ENCODE peak calls at places on chromosomes 3 and 15, in eight cellular contexts. One of them, this sample, is unnamed.
A peak's percentile ranks its signal among the peaks of the same experiment; 100 is the strongest.

GRCh38 chr3:195394700-195395099 is 48.1 kb downstream of the ACAP2 start:
- DNase-seq in Ammon's horn: no peak
- DNase-seq in effector CD4-positive, alpha-beta T cell: no peak
- DNase-seq in M059J: peak; percentile 11
- DNase-seq in activated T-helper 1 cell treated with anti-CD3 and anti-CD28 coated beads, Interleukin-12 subunit alpha, Interleukin-12 subunit beta, Interleukin-2, Interleukin-4 antibody, amounts not matched to agents 30 ng/mL and 10 ng/mL and 1 ng/mL, durations not matched to agents 14 hours and 24 hours and 36 hours: no peak
- DNase-seq in kidney tubule cell: no peak
- DNase-seq in nephron progenitor cell: no peak
- DNase-seq in H1: no peak
- DNase-seq in this sample: no peak

GRCh38 chr3:35883929-35884328 is 244.6 kb downstream of the ARPP21 start:
- DNase-seq in activated T-helper 1 cell treated with anti-CD3 and anti-CD28 coated beads, Interleukin-12 subunit alpha, Interleukin-12 subunit beta, Interleukin-2, Interleukin-4 antibody, amounts not matched to agents 30 ng/mL and 10 ng/mL and 1 ng/mL, durations not matched to agents 14 hours and 24 hours and 36 hours: no peak
- DNase-seq in nephron progenitor cell: no peak
- DNase-seq in M059J: no peak
- DNase-seq in effector CD4-positive, alpha-beta T cell: no peak
- DNase-seq in H1: no peak
- DNase-seq in kidney tubule cell: no peak
- DNase-seq in Ammon's horn: no peak
- DNase-seq in this sample: no peak

GRCh38 chr3:127002195-127003174 is 19.6 kb downstream of the PLXNA1 start:
- DNase-seq in M059J: no peak
- DNase-seq in H1: peak; percentile 58
- DNase-seq in activated T-helper 1 cell treated with anti-CD3 and anti-CD28 coated beads, Interleukin-12 subunit alpha, Interleukin-12 subunit beta, Interleukin-2, Interleukin-4 antibody, amounts not matched to agents 30 ng/mL and 10 ng/mL and 1 ng/mL, durations not matched to agents 14 hours and 24 hours and 36 hours: no peak
- DNase-seq in kidney tubule cell: peak; percentile 93
- DNase-seq in Ammon's horn: peak; percentile 65
- DNase-seq in effector CD4-positive, alpha-beta T cell: no peak
- DNase-seq in nephron progenitor cell: peak; percentile 86
- DNase-seq in this sample: no peak

GRCh38 chr15:32096867-32097266 is 66.6 kb downstream of the CHRNA7 start:
- DNase-seq in nephron progenitor cell: no peak
- DNase-seq in activated T-helper 1 cell treated with anti-CD3 and anti-CD28 coated beads, Interleukin-12 subunit alpha, Interleukin-12 subunit beta, Interleukin-2, Interleukin-4 antibody, amounts not matched to agents 30 ng/mL and 10 ng/mL and 1 ng/mL, durations not matched to agents 14 hours and 24 hours and 36 hours: no peak
- DNase-seq in H1: no peak
- DNase-seq in Ammon's horn: no peak
- DNase-seq in M059J: no peak
- DNase-seq in kidney tubule cell: no peak
- DNase-seq in effector CD4-positive, alpha-beta T cell: no peak
- DNase-seq in this sample: no peak

GRCh38 chr3:131794766-131795381 is 239.9 kb downstream of the CPNE4 start:
- DNase-seq in H1: peak; percentile 27
- DNase-seq in nephron progenitor cell: peak; percentile 37
- DNase-seq in Ammon's horn: peak; percentile 62
- DNase-seq in effector CD4-positive, alpha-beta T cell: no peak
- DNase-seq in M059J: peak; percentile 47
- DNase-seq in activated T-helper 1 cell treated with anti-CD3 and anti-CD28 coated beads, Interleukin-12 subunit alpha, Interleukin-12 subunit beta, Interleukin-2, Interleukin-4 antibody, amounts not matched to agents 30 ng/mL and 10 ng/mL and 1 ng/mL, durations not matched to agents 14 hours and 24 hours and 36 hours: peak; percentile 8
- DNase-seq in kidney tubule cell: peak; percentile 60
- DNase-seq in this sample: peak; percentile 22

GRCh38 chr3:172606021-172606420 is 82.8 kb upstream of the TNFSF10 start:
- DNase-seq in kidney tubule cell: peak; percentile 99
- DNase-seq in activated T-helper 1 cell treated with anti-CD3 and anti-CD28 coated beads, Interleukin-12 subunit alpha, Interleukin-12 subunit beta, Interleukin-2, Interleukin-4 antibody, amounts not matched to agents 30 ng/mL and 10 ng/mL and 1 ng/mL, durations not matched to agents 14 hours and 24 hours and 36 hours: no peak
- DNase-seq in nephron progenitor cell: no peak
- DNase-seq in Ammon's horn: no peak
- DNase-seq in H1: no peak
- DNase-seq in effector CD4-positive, alpha-beta T cell: no peak
- DNase-seq in M059J: peak; percentile 95
- DNase-seq in this sample: no peak

GRCh38 chr3:33937628-33938027 is 139.2 kb downstream of the PDCD6IP start:
- DNase-seq in activated T-helper 1 cell treated with anti-CD3 and anti-CD28 coated beads, Interleukin-12 subunit alpha, Interleukin-12 subunit beta, Interleukin-2, Interleukin-4 antibody, amounts not matched to agents 30 ng/mL and 10 ng/mL and 1 ng/mL, durations not matched to agents 14 hours and 24 hours and 36 hours: no peak
- DNase-seq in effector CD4-positive, alpha-beta T cell: no peak
- DNase-seq in H1: no peak
- DNase-seq in kidney tubule cell: no peak
- DNase-seq in nephron progenitor cell: no peak
- DNase-seq in M059J: no peak
- DNase-seq in Ammon's horn: no peak
- DNase-seq in this sample: no peak

GRCh38 chr3:37729119-37729518 is 132.6 kb upstream of the CTDSPL start:
- DNase-seq in kidney tubule cell: peak; percentile 13
- DNase-seq in M059J: no peak
- DNase-seq in H1: no peak
- DNase-seq in activated T-helper 1 cell treated with anti-CD3 and anti-CD28 coated beads, Interleukin-12 subunit alpha, Interleukin-12 subunit beta, Interleukin-2, Interleukin-4 antibody, amounts not matched to agents 30 ng/mL and 10 ng/mL and 1 ng/mL, durations not matched to agents 14 hours and 24 hours and 36 hours: no peak
- DNase-seq in effector CD4-positive, alpha-beta T cell: no peak
- DNase-seq in nephron progenitor cell: no peak
- DNase-seq in Ammon's horn: no peak
- DNase-seq in this sample: no peak

GRCh38 chr3:191026746-191027145 is 164.3 kb upstream of the GMNC start:
- DNase-seq in activated T-helper 1 cell treated with anti-CD3 and anti-CD28 coated beads, Interleukin-12 subunit alpha, Interleukin-12 subunit beta, Interleukin-2, Interleukin-4 antibody, amounts not matched to agents 30 ng/mL and 10 ng/mL and 1 ng/mL, durations not matched to agents 14 hours and 24 hours and 36 hours: no peak
- DNase-seq in Ammon's horn: no peak
- DNase-seq in effector CD4-positive, alpha-beta T cell: no peak
- DNase-seq in nephron progenitor cell: no peak
- DNase-seq in H1: no peak
- DNase-seq in kidney tubule cell: peak; percentile 41
- DNase-seq in M059J: no peak
- DNase-seq in this sample: no peak

GRCh38 chr15:59555696-59556095 is 55.9 kb upstream of the GCNT3 start:
- DNase-seq in Ammon's horn: no peak
- DNase-seq in H1: no peak
- DNase-seq in M059J: peak; percentile 70
- DNase-seq in nephron progenitor cell: no peak
- DNase-seq in activated T-helper 1 cell treated with anti-CD3 and anti-CD28 coated beads, Interleukin-12 subunit alpha, Interleukin-12 subunit beta, Interleukin-2, Interleukin-4 antibody, amounts not matched to agents 30 ng/mL and 10 ng/mL and 1 ng/mL, durations not matched to agents 14 hours and 24 hours and 36 hours: no peak
- DNase-seq in effector CD4-positive, alpha-beta T cell: no peak
- DNase-seq in kidney tubule cell: peak; percentile 58
- DNase-seq in this sample: no peak

GRCh38 chr3:122916580-122916979 is 111.0 kb downstream of the SEMA5B start:
- DNase-seq in activated T-helper 1 cell treated with anti-CD3 and anti-CD28 coated beads, Interleukin-12 subunit alpha, Interleukin-12 subunit beta, Interleukin-2, Interleukin-4 antibody, amounts not matched to agents 30 ng/mL and 10 ng/mL and 1 ng/mL, durations not matched to agents 14 hours and 24 hours and 36 hours: no peak
- DNase-seq in kidney tubule cell: no peak
- DNase-seq in Ammon's horn: no peak
- DNase-seq in H1: no peak
- DNase-seq in effector CD4-positive, alpha-beta T cell: no peak
- DNase-seq in nephron progenitor cell: no peak
- DNase-seq in M059J: no peak
- DNase-seq in this sample: no peak

GRCh38 chr15:59569477-59569876 is 42.1 kb upstream of the GCNT3 start:
- DNase-seq in Ammon's horn: no peak
- DNase-seq in kidney tubule cell: no peak
- DNase-seq in M059J: no peak
- DNase-seq in H1: no peak
- DNase-seq in effector CD4-positive, alpha-beta T cell: no peak
- DNase-seq in nephron progenitor cell: no peak
- DNase-seq in activated T-helper 1 cell treated with anti-CD3 and anti-CD28 coated beads, Interleukin-12 subunit alpha, Interleukin-12 subunit beta, Interleukin-2, Interleukin-4 antibody, amounts not matched to agents 30 ng/mL and 10 ng/mL and 1 ng/mL, durations not matched to agents 14 hours and 24 hours and 36 hours: no peak
- DNase-seq in this sample: no peak

GRCh38 chr3:58625196-58625595 is 41.4 kb downstream of the FAM3D start:
- DNase-seq in Ammon's horn: no peak
- DNase-seq in H1: no peak
- DNase-seq in kidney tubule cell: no peak
- DNase-seq in effector CD4-positive, alpha-beta T cell: no peak
- DNase-seq in activated T-helper 1 cell treated with anti-CD3 and anti-CD28 coated beads, Interleukin-12 subunit alpha, Interleukin-12 subunit beta, Interleukin-2, Interleukin-4 antibody, amounts not matched to agents 30 ng/mL and 10 ng/mL and 1 ng/mL, durations not matched to agents 14 hours and 24 hours and 36 hours: no peak
- DNase-seq in M059J: peak; percentile 39
- DNase-seq in nephron progenitor cell: no peak
- DNase-seq in this sample: no peak

GRCh38 chr15:70826634-70827033 is 27.3 kb downstream of the LARP6 start:
- DNase-seq in effector CD4-positive, alpha-beta T cell: no peak
- DNase-seq in activated T-helper 1 cell treated with anti-CD3 and anti-CD28 coated beads, Interleukin-12 subunit alpha, Interleukin-12 subunit beta, Interleukin-2, Interleukin-4 antibody, amounts not matched to agents 30 ng/mL and 10 ng/mL and 1 ng/mL, durations not matched to agents 14 hours and 24 hours and 36 hours: no peak
- DNase-seq in H1: no peak
- DNase-seq in kidney tubule cell: peak; percentile 77
- DNase-seq in Ammon's horn: no peak
- DNase-seq in M059J: peak; percentile 65
- DNase-seq in nephron progenitor cell: no peak
- DNase-seq in this sample: no peak

GRCh38 chr3:17717411-17717810 is 25.0 kb downstream of the TBC1D5 start:
- DNase-seq in nephron progenitor cell: no peak
- DNase-seq in activated T-helper 1 cell treated with anti-CD3 and anti-CD28 coated beads, Interleukin-12 subunit alpha, Interleukin-12 subunit beta, Interleukin-2, Interleukin-4 antibody, amounts not matched to agents 30 ng/mL and 10 ng/mL and 1 ng/mL, durations not matched to agents 14 hours and 24 hours and 36 hours: no peak
- DNase-seq in H1: no peak
- DNase-seq in effector CD4-positive, alpha-beta T cell: no peak
- DNase-seq in kidney tubule cell: no peak
- DNase-seq in M059J: no peak
- DNase-seq in Ammon's horn: no peak
- DNase-seq in this sample: no peak

GRCh38 chr3:129650256-129650872 is 43.9 kb upstream of the PLXND1 start:
- DNase-seq in M059J: peak; percentile 71
- DNase-seq in kidney tubule cell: peak; percentile 74
- DNase-seq in H1: no peak
- DNase-seq in activated T-helper 1 cell treated with anti-CD3 and anti-CD28 coated beads, Interleukin-12 subunit alpha, Interleukin-12 subunit beta, Interleukin-2, Interleukin-4 antibody, amounts not matched to agents 30 ng/mL and 10 ng/mL and 1 ng/mL, durations not matched to agents 14 hours and 24 hours and 36 hours: peak; percentile 20
- DNase-seq in nephron progenitor cell: peak; percentile 67
- DNase-seq in effector CD4-positive, alpha-beta T cell: peak; percentile 17
- DNase-seq in Ammon's horn: peak; percentile 85
- DNase-seq in this sample: peak; percentile 56

GRCh38 chr3:107227091-107227490 is 150.1 kb upstream of the CCDC54 start:
- DNase-seq in M059J: peak; percentile 67
- DNase-seq in Ammon's horn: no peak
- DNase-seq in H1: no peak
- DNase-seq in activated T-helper 1 cell treated with anti-CD3 and anti-CD28 coated beads, Interleukin-12 subunit alpha, Interleukin-12 subunit beta, Interleukin-2, Interleukin-4 antibody, amounts not matched to agents 30 ng/mL and 10 ng/mL and 1 ng/mL, durations not matched to agents 14 hours and 24 hours and 36 hours: no peak
- DNase-seq in effector CD4-positive, alpha-beta T cell: no peak
- DNase-seq in nephron progenitor cell: no peak
- DNase-seq in kidney tubule cell: no peak
- DNase-seq in this sample: no peak

GRCh38 chr3:15405448-15406050 is 21.8 kb downstream of the METTL6 start:
- DNase-seq in M059J: peak; percentile 57
- DNase-seq in kidney tubule cell: peak; percentile 59
- DNase-seq in activated T-helper 1 cell treated with anti-CD3 and anti-CD28 coated beads, Interleukin-12 subunit alpha, Interleukin-12 subunit beta, Interleukin-2, Interleukin-4 antibody, amounts not matched to agents 30 ng/mL and 10 ng/mL and 1 ng/mL, durations not matched to agents 14 hours and 24 hours and 36 hours: no peak
- DNase-seq in nephron progenitor cell: no peak
- DNase-seq in effector CD4-positive, alpha-beta T cell: peak; percentile 9
- DNase-seq in H1: no peak
- DNase-seq in Ammon's horn: peak; percentile 66
- DNase-seq in this sample: no peak

GRCh38 chr3:193982258-193982659 is 153.7 kb upstream of the HES1 start:
- DNase-seq in Ammon's horn: peak; percentile 62
- DNase-seq in nephron progenitor cell: no peak
- DNase-seq in effector CD4-positive, alpha-beta T cell: no peak
- DNase-seq in kidney tubule cell: peak; percentile 60
- DNase-seq in activated T-helper 1 cell treated with anti-CD3 and anti-CD28 coated beads, Interleukin-12 subunit alpha, Interleukin-12 subunit beta, Interleukin-2, Interleukin-4 antibody, amounts not matched to agents 30 ng/mL and 10 ng/mL and 1 ng/mL, durations not matched to agents 14 hours and 24 hours and 36 hours: no peak
- DNase-seq in H1: no peak
- DNase-seq in M059J: peak; percentile 53
- DNase-seq in this sample: no peak

GRCh38 chr15:29822100-29822684 is at the start of gene TJP1:
- DNase-seq in activated T-helper 1 cell treated with anti-CD3 and anti-CD28 coated beads, Interleukin-12 subunit alpha, Interleukin-12 subunit beta, Interleukin-2, Interleukin-4 antibody, amounts not matched to agents 30 ng/mL and 10 ng/mL and 1 ng/mL, durations not matched to agents 14 hours and 24 hours and 36 hours: no peak
- DNase-seq in M059J: peak; percentile 74
- DNase-seq in Ammon's horn: peak; percentile 64
- DNase-seq in nephron progenitor cell: peak; percentile 88
- DNase-seq in kidney tubule cell: peak; percentile 88
- DNase-seq in effector CD4-positive, alpha-beta T cell: no peak
- DNase-seq in H1: no peak
- DNase-seq in this sample: no peak

GRCh38 chr3:70516081-70516480 is 203.6 kb upstream of the MDFIC2 start:
- DNase-seq in activated T-helper 1 cell treated with anti-CD3 and anti-CD28 coated beads, Interleukin-12 subunit alpha, Interleukin-12 subunit beta, Interleukin-2, Interleukin-4 antibody, amounts not matched to agents 30 ng/mL and 10 ng/mL and 1 ng/mL, durations not matched to agents 14 hours and 24 hours and 36 hours: no peak
- DNase-seq in effector CD4-positive, alpha-beta T cell: no peak
- DNase-seq in Ammon's horn: no peak
- DNase-seq in M059J: no peak
- DNase-seq in H1: no peak
- DNase-seq in kidney tubule cell: no peak
- DNase-seq in nephron progenitor cell: no peak
- DNase-seq in this sample: no peak

GRCh38 chr3:51687472-51688205 is 16.6 kb downstream of the TEX264 start:
- DNase-seq in kidney tubule cell: no peak
- DNase-seq in Ammon's horn: no peak
- DNase-seq in M059J: peak; percentile 25
- DNase-seq in nephron progenitor cell: no peak
- DNase-seq in effector CD4-positive, alpha-beta T cell: no peak
- DNase-seq in activated T-helper 1 cell treated with anti-CD3 and anti-CD28 coated beads, Interleukin-12 subunit alpha, Interleukin-12 subunit beta, Interleukin-2, Interleukin-4 antibody, amounts not matched to agents 30 ng/mL and 10 ng/mL and 1 ng/mL, durations not matched to agents 14 hours and 24 hours and 36 hours: no peak
- DNase-seq in H1: no peak
- DNase-seq in this sample: no peak

GRCh38 chr3:134754768-134755559 is 40.1 kb upstream of the EPHB1 start:
- DNase-seq in Ammon's horn: no peak
- DNase-seq in activated T-helper 1 cell treated with anti-CD3 and anti-CD28 coated beads, Interleukin-12 subunit alpha, Interleukin-12 subunit beta, Interleukin-2, Interleukin-4 antibody, amounts not matched to agents 30 ng/mL and 10 ng/mL and 1 ng/mL, durations not matched to agents 14 hours and 24 hours and 36 hours: peak; percentile 6
- DNase-seq in M059J: peak; percentile 46
- DNase-seq in H1: peak; percentile 19
- DNase-seq in effector CD4-positive, alpha-beta T cell: no peak
- DNase-seq in kidney tubule cell: peak; percentile 60
- DNase-seq in nephron progenitor cell: peak; percentile 62
- DNase-seq in this sample: peak; percentile 30

GRCh38 chr3:159766563-159767185 is 222.0 kb upstream of the IL12A start:
- DNase-seq in effector CD4-positive, alpha-beta T cell: no peak
- DNase-seq in H1: no peak
- DNase-seq in Ammon's horn: peak; percentile 72
- DNase-seq in activated T-helper 1 cell treated with anti-CD3 and anti-CD28 coated beads, Interleukin-12 subunit alpha, Interleukin-12 subunit beta, Interleukin-2, Interleukin-4 antibody, amounts not matched to agents 30 ng/mL and 10 ng/mL and 1 ng/mL, durations not matched to agents 14 hours and 24 hours and 36 hours: no peak
- DNase-seq in kidney tubule cell: peak; percentile 63
- DNase-seq in nephron progenitor cell: no peak
- DNase-seq in M059J: peak; percentile 77
- DNase-seq in this sample: no peak

GRCh38 chr3:146065573-146066006 is 95.4 kb downstream of the PLOD2 start:
- DNase-seq in effector CD4-positive, alpha-beta T cell: no peak
- DNase-seq in activated T-helper 1 cell treated with anti-CD3 and anti-CD28 coated beads, Interleukin-12 subunit alpha, Interleukin-12 subunit beta, Interleukin-2, Interleukin-4 antibody, amounts not matched to agents 30 ng/mL and 10 ng/mL and 1 ng/mL, durations not matched to agents 14 hours and 24 hours and 36 hours: no peak
- DNase-seq in Ammon's horn: peak; percentile 72
- DNase-seq in kidney tubule cell: peak; percentile 67
- DNase-seq in M059J: peak; percentile 68
- DNase-seq in H1: no peak
- DNase-seq in nephron progenitor cell: peak; percentile 4
- DNase-seq in this sample: no peak

GRCh38 chr3:11380314-11380713 is 108.1 kb downstream of the ATG7 start:
- DNase-seq in activated T-helper 1 cell treated with anti-CD3 and anti-CD28 coated beads, Interleukin-12 subunit alpha, Interleukin-12 subunit beta, Interleukin-2, Interleukin-4 antibody, amounts not matched to agents 30 ng/mL and 10 ng/mL and 1 ng/mL, durations not matched to agents 14 hours and 24 hours and 36 hours: no peak
- DNase-seq in nephron progenitor cell: no peak
- DNase-seq in Ammon's horn: no peak
- DNase-seq in H1: no peak
- DNase-seq in M059J: no peak
- DNase-seq in effector CD4-positive, alpha-beta T cell: no peak
- DNase-seq in kidney tubule cell: no peak
- DNase-seq in this sample: no peak

GRCh38 chr3:153889905-153890334 is 231.3 kb upstream of the ARHGEF26 start:
- DNase-seq in Ammon's horn: no peak
- DNase-seq in kidney tubule cell: no peak
- DNase-seq in M059J: no peak
- DNase-seq in H1: no peak
- DNase-seq in nephron progenitor cell: no peak
- DNase-seq in effector CD4-positive, alpha-beta T cell: no peak
- DNase-seq in activated T-helper 1 cell treated with anti-CD3 and anti-CD28 coated beads, Interleukin-12 subunit alpha, Interleukin-12 subunit beta, Interleukin-2, Interleukin-4 antibody, amounts not matched to agents 30 ng/mL and 10 ng/mL and 1 ng/mL, durations not matched to agents 14 hours and 24 hours and 36 hours: no peak
- DNase-seq in this sample: no peak

GRCh38 chr3:112018712-112019111 is 15.8 kb upstream of the TMPRSS7 start:
- DNase-seq in kidney tubule cell: no peak
- DNase-seq in M059J: no peak
- DNase-seq in activated T-helper 1 cell treated with anti-CD3 and anti-CD28 coated beads, Interleukin-12 subunit alpha, Interleukin-12 subunit beta, Interleukin-2, Interleukin-4 antibody, amounts not matched to agents 30 ng/mL and 10 ng/mL and 1 ng/mL, durations not matched to agents 14 hours and 24 hours and 36 hours: no peak
- DNase-seq in effector CD4-positive, alpha-beta T cell: no peak
- DNase-seq in H1: no peak
- DNase-seq in nephron progenitor cell: no peak
- DNase-seq in Ammon's horn: no peak
- DNase-seq in this sample: no peak

GRCh38 chr3:124964432-124964831 is 29.9 kb upstream of the MUC13 start:
- DNase-seq in kidney tubule cell: peak; percentile 40
- DNase-seq in H1: no peak
- DNase-seq in M059J: no peak
- DNase-seq in nephron progenitor cell: no peak
- DNase-seq in activated T-helper 1 cell treated with anti-CD3 and anti-CD28 coated beads, Interleukin-12 subunit alpha, Interleukin-12 subunit beta, Interleukin-2, Interleukin-4 antibody, amounts not matched to agents 30 ng/mL and 10 ng/mL and 1 ng/mL, durations not matched to agents 14 hours and 24 hours and 36 hours: no peak
- DNase-seq in effector CD4-positive, alpha-beta T cell: no peak
- DNase-seq in Ammon's horn: no peak
- DNase-seq in this sample: no peak

GRCh38 chr15:73440571-73440970 is 2.4 kb upstream of the REC114 start:
- DNase-seq in kidney tubule cell: no peak
- DNase-seq in effector CD4-positive, alpha-beta T cell: no peak
- DNase-seq in M059J: no peak
- DNase-seq in H1: no peak
- DNase-seq in activated T-helper 1 cell treated with anti-CD3 and anti-CD28 coated beads, Interleukin-12 subunit alpha, Interleukin-12 subunit beta, Interleukin-2, Interleukin-4 antibody, amounts not matched to agents 30 ng/mL and 10 ng/mL and 1 ng/mL, durations not matched to agents 14 hours and 24 hours and 36 hours: no peak
- DNase-seq in nephron progenitor cell: no peak
- DNase-seq in Ammon's horn: no peak
- DNase-seq in this sample: no peak

GRCh38 chr3:194561306-194561974 is 71.8 kb downstream of the TMEM44 start:
- DNase-seq in M059J: peak; percentile 91
- DNase-seq in activated T-helper 1 cell treated with anti-CD3 and anti-CD28 coated beads, Interleukin-12 subunit alpha, Interleukin-12 subunit beta, Interleukin-2, Interleukin-4 antibody, amounts not matched to agents 30 ng/mL and 10 ng/mL and 1 ng/mL, durations not matched to agents 14 hours and 24 hours and 36 hours: no peak
- DNase-seq in nephron progenitor cell: no peak
- DNase-seq in Ammon's horn: no peak
- DNase-seq in H1: no peak
- DNase-seq in effector CD4-positive, alpha-beta T cell: no peak
- DNase-seq in kidney tubule cell: peak; percentile 60
- DNase-seq in this sample: no peak